ENCODE peak calls at places on chromosomes 5 and 9, in five cellular contexts. One of them, this sample, is unnamed.

GRCh38 chr9:811101-811531 is 30.4 kb upstream of the DMRT1 start:
- DNase-seq in suprapubic skin: no peak
- DNase-seq in psoas muscle: no peak
- DNase-seq in effector memory CD4-positive, alpha-beta T cell: no peak
- DNase-seq in spleen: no peak
- DNase-seq in this sample: peak; percentile 49

GRCh38 chr9:16267336-16268036 is 603.0 kb downstream of the BNC2 start:
- DNase-seq in suprapubic skin: no peak
- DNase-seq in psoas muscle: no peak
- DNase-seq in effector memory CD4-positive, alpha-beta T cell: no peak
- DNase-seq in spleen: no peak
- DNase-seq in this sample: no peak

GRCh38 chr9:30758726-30759446 is 1625.6 kb upstream of the ACO1 start:
- DNase-seq in suprapubic skin: no peak
- DNase-seq in psoas muscle: no peak
- DNase-seq in effector memory CD4-positive, alpha-beta T cell: no peak
- DNase-seq in spleen: peak; percentile 46
- DNase-seq in this sample: no peak

GRCh38 chr9:2465921-2466460 is 155.6 kb upstream of the VLDLR start:
- DNase-seq in suprapubic skin: no peak
- DNase-seq in psoas muscle: no peak
- DNase-seq in effector memory CD4-positive, alpha-beta T cell: no peak
- DNase-seq in spleen: no peak
- DNase-seq in this sample: no peak

GRCh38 chr9:84338792-84339191 is 1.8 kb downstream of the SLC28A3 start:
- DNase-seq in suprapubic skin: no peak
- DNase-seq in psoas muscle: no peak
- DNase-seq in effector memory CD4-positive, alpha-beta T cell: no peak
- DNase-seq in spleen: no peak
- DNase-seq in this sample: no peak

GRCh38 chr5:168694289-168694688 is 115.1 kb upstream of the PANK3 start:
- DNase-seq in suprapubic skin: no peak
- DNase-seq in psoas muscle: no peak
- DNase-seq in effector memory CD4-positive, alpha-beta T cell: no peak
- DNase-seq in spleen: no peak
- DNase-seq in this sample: no peak

GRCh38 chr9:37215456-37216229 is 95.3 kb downstream of the ZCCHC7 start:
- DNase-seq in suprapubic skin: no peak
- DNase-seq in psoas muscle: no peak
- DNase-seq in effector memory CD4-positive, alpha-beta T cell: no peak
- DNase-seq in spleen: no peak
- DNase-seq in this sample: no peak

GRCh38 chr9:99296375-99296951 is 74.4 kb downstream of the SEC61B start:
- DNase-seq in suprapubic skin: no peak
- DNase-seq in psoas muscle: peak; percentile 27
- DNase-seq in effector memory CD4-positive, alpha-beta T cell: no peak
- DNase-seq in spleen: peak; percentile 85
- DNase-seq in this sample: peak; percentile 40

GRCh38 chr9:132776268-132776667 is 101.8 kb downstream of the AK8 start:
- DNase-seq in suprapubic skin: peak; percentile 72
- DNase-seq in psoas muscle: no peak
- DNase-seq in effector memory CD4-positive, alpha-beta T cell: no peak
- DNase-seq in spleen: no peak
- DNase-seq in this sample: no peak

GRCh38 chr9:70531286-70531685 is 116.8 kb upstream of the KLF9 start:
- DNase-seq in suprapubic skin: no peak
- DNase-seq in psoas muscle: no peak
- DNase-seq in effector memory CD4-positive, alpha-beta T cell: no peak
- DNase-seq in spleen: no peak
- DNase-seq in this sample: no peak

GRCh38 chr5:96569770-96570169 is 92.4 kb upstream of the CAST start:
- DNase-seq in suprapubic skin: no peak
- DNase-seq in psoas muscle: no peak
- DNase-seq in effector memory CD4-positive, alpha-beta T cell: no peak
- DNase-seq in spleen: no peak
- DNase-seq in this sample: no peak

GRCh38 chr5:10562202-10563131 is 1.4 kb upstream of the ANKRD33B start:
- DNase-seq in suprapubic skin: no peak
- DNase-seq in psoas muscle: no peak
- DNase-seq in effector memory CD4-positive, alpha-beta T cell: no peak
- DNase-seq in spleen: peak; percentile 88
- DNase-seq in this sample: no peak

GRCh38 chr9:35666547-35666946 is 1.6 kb upstream of the ARHGEF39 start:
- DNase-seq in suprapubic skin: no peak
- DNase-seq in psoas muscle: no peak
- DNase-seq in effector memory CD4-positive, alpha-beta T cell: no peak
- DNase-seq in spleen: no peak
- DNase-seq in this sample: no peak

GRCh38 chr5:171413153-171413910 is 6.1 kb upstream of the FGF18 start:
- DNase-seq in suprapubic skin: no peak
- DNase-seq in psoas muscle: no peak
- DNase-seq in effector memory CD4-positive, alpha-beta T cell: no peak
- DNase-seq in spleen: no peak
- DNase-seq in this sample: no peak
- H3K36me3 ChIP-seq in suprapubic skin: peaks cover 46% of the 10 kb centered on the region
- H3K36me3 ChIP-seq in psoas muscle: peaks cover 55% of the 10 kb centered on the region
- H3K36me3 ChIP-seq in effector memory CD4-positive, alpha-beta T cell: peaks cover 36% of the 10 kb centered on the region
- H3K36me3 ChIP-seq in spleen: peaks cover 37% of the 10 kb centered on the region
- H3K36me3 ChIP-seq in this sample: peaks cover 50% of the 10 kb centered on the region

GRCh38 chr5:154791535-154791934 is 36.4 kb downstream of the LARP1 start:
- DNase-seq in suprapubic skin: no peak
- DNase-seq in psoas muscle: no peak
- DNase-seq in effector memory CD4-positive, alpha-beta T cell: no peak
- DNase-seq in spleen: no peak
- DNase-seq in this sample: no peak

GRCh38 chr5:154797762-154798161 is 42.6 kb downstream of the LARP1 start:
- DNase-seq in suprapubic skin: no peak
- DNase-seq in psoas muscle: no peak
- DNase-seq in effector memory CD4-positive, alpha-beta T cell: no peak
- DNase-seq in spleen: no peak
- DNase-seq in this sample: no peak

GRCh38 chr5:154795235-154795596 is 40.0 kb downstream of the LARP1 start:
- DNase-seq in suprapubic skin: no peak
- DNase-seq in psoas muscle: no peak
- DNase-seq in effector memory CD4-positive, alpha-beta T cell: no peak
- DNase-seq in spleen: no peak
- DNase-seq in this sample: no peak

GRCh38 chr5:154793599-154794524 is 38.7 kb downstream of the LARP1 start:
- DNase-seq in suprapubic skin: no peak
- DNase-seq in psoas muscle: no peak
- DNase-seq in effector memory CD4-positive, alpha-beta T cell: no peak
- DNase-seq in spleen: peak; percentile 63
- DNase-seq in this sample: no peak

GRCh38 chr5:154794525-154795234 is 39.5 kb downstream of the LARP1 start:
- DNase-seq in suprapubic skin: no peak
- DNase-seq in psoas muscle: no peak
- DNase-seq in effector memory CD4-positive, alpha-beta T cell: no peak
- DNase-seq in spleen: no peak
- DNase-seq in this sample: no peak
- H3K36me3 ChIP-seq in suprapubic skin: peaks cover 77% of the 10 kb centered on the region
- H3K36me3 ChIP-seq in psoas muscle: peaks cover 92% of the 10 kb centered on the region
- H3K36me3 ChIP-seq in effector memory CD4-positive, alpha-beta T cell: peaks cover 75% of the 10 kb centered on the region
- H3K36me3 ChIP-seq in spleen: peaks cover 59% of the 10 kb centered on the region
- H3K36me3 ChIP-seq in this sample: peaks cover 81% of the 10 kb centered on the region

GRCh38 chr9:131193051-131193450 is 67.7 kb downstream of the NUP214 start:
- DNase-seq in suprapubic skin: no peak
- DNase-seq in psoas muscle: no peak
- DNase-seq in effector memory CD4-positive, alpha-beta T cell: no peak
- DNase-seq in spleen: no peak
- DNase-seq in this sample: no peak
- H3K36me3 ChIP-seq in suprapubic skin: peaks cover 69% of the 10 kb centered on the region
- H3K36me3 ChIP-seq in psoas muscle: peaks cover 94% of the 10 kb centered on the region
- H3K36me3 ChIP-seq in effector memory CD4-positive, alpha-beta T cell: peaks cover 60% of the 10 kb centered on the region
- H3K36me3 ChIP-seq in spleen: peaks cover 59% of the 10 kb centered on the region
- H3K36me3 ChIP-seq in this sample: peaks cover 95% of the 10 kb centered on the region

DNA sequence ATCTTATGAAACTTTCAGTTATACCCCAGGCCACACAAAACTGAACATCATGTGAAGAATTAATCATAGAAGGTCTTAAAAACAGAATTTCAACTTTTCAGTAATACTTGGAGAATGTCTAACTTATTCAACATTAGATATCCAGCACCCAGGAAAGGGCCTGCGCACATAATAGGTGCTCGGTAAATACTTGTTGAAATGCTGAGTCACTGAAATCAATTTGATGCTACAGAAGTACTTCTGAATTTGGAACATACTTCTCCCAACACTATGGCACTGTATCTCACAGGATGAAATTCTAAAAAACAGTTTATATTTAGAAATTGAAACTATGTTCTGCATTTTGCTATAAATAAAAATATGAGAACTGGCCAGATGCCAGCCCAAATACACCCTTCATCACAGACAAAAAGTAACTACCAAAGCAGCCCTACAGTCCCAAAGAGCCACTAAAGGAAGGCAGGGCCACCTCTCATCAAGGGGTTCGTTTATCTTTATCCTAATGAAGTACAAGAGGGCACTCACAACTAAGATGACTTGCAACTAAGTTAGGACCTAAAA is 26.5 kb downstream of the MRPS27 start:
- DNase-seq in suprapubic skin: no peak
- DNase-seq in psoas muscle: no peak
- DNase-seq in effector memory CD4-positive, alpha-beta T cell: no peak
- DNase-seq in spleen: no peak
- DNase-seq in this sample: no peak
- H3K36me3 ChIP-seq in suprapubic skin: peaks cover 7% of the 10 kb centered on the region
- H3K36me3 ChIP-seq in psoas muscle: peaks cover 38% of the 10 kb centered on the region
- H3K36me3 ChIP-seq in effector memory CD4-positive, alpha-beta T cell: peaks cover 7% of the 10 kb centered on the region
- H3K36me3 ChIP-seq in spleen: no peaks in the 10 kb centered on the region
- H3K36me3 ChIP-seq in this sample: peaks cover 23% of the 10 kb centered on the region

DNA sequence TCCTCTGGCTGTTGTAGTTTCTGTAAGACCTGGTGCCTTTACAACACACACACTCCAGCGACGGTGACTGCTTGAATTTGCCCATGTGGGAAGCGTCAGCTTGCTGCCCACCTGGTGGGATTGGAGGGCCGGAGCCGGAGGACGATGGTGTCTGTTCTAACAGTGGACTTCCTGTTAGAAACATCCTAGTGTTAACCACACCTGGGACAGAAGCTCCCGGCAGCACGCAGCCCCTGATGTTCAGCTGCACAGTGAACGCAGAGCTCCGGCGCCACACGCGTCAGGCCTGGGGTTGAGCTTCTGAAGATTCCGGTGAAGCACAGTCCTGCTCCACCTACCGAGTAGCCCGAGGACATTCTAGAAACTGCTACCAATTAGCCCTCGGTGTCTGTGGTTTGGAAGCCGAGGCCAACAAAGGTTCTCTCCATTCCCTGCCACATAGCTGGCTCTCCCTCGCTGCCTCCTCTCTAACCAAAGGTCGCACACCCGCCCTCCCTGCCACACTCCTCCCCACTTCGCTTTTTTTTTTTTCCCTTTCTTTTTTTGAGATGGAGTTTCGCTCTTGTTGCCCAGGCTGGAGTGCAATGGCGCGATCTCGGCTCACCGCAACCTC is 14.4 kb downstream of the PMPCA start:
- DNase-seq in suprapubic skin: peak; percentile 52
- DNase-seq in psoas muscle: no peak
- DNase-seq in effector memory CD4-positive, alpha-beta T cell: no peak
- DNase-seq in spleen: no peak
- DNase-seq in this sample: no peak
- H3K36me3 ChIP-seq in suprapubic skin: peaks cover 69% of the 10 kb centered on the region
- H3K36me3 ChIP-seq in psoas muscle: peaks cover 90% of the 10 kb centered on the region
- H3K36me3 ChIP-seq in effector memory CD4-positive, alpha-beta T cell: peaks cover 53% of the 10 kb centered on the region
- H3K36me3 ChIP-seq in spleen: peaks cover 51% of the 10 kb centered on the region
- H3K36me3 ChIP-seq in this sample: peaks cover 75% of the 10 kb centered on the region

DNA sequence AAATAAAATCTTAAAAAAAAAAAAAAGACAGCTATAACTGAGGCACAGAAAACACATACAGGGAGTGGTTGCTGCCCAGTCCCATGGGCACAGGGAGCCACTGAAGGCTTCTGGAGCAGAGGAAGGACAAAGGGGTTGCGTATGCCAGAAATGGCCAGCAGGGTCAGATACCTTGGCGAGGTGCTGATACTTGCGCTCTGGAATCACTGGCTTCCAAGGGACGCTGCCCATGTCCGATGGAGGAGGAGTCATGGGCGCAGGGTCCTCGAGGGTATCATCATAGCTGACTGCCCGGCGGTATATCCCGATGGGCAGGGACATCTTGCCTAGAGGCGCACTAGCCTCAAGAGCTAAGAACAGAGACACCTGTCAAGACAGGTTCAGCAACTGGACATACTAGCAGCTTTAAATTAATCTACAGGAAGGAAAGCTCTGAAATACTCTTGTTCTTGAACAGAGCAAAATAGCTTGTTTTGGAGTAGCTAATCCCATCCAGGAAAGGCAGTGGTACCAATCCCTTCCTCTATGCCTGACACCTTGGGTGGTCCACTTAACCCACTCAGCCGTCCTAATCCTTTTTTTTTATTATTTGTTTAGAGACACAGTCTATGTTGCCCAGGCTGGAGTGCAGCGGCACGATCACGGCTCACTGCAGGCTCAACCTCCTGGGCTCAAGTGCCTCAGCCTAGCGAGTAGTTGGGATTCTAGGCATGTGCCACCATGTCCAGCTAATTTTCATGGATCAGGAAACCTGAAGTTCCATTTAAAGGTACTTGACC is 6.0 kb downstream of the KIAA1191 start:
- DNase-seq in suprapubic skin: no peak
- DNase-seq in psoas muscle: no peak
- DNase-seq in effector memory CD4-positive, alpha-beta T cell: no peak
- DNase-seq in spleen: no peak
- DNase-seq in this sample: no peak
- H3K36me3 ChIP-seq in suprapubic skin: peaks cover 65% of the 10 kb centered on the region
- H3K36me3 ChIP-seq in psoas muscle: peaks cover 91% of the 10 kb centered on the region
- H3K36me3 ChIP-seq in effector memory CD4-positive, alpha-beta T cell: peaks cover 56% of the 10 kb centered on the region
- H3K36me3 ChIP-seq in spleen: peaks cover 46% of the 10 kb centered on the region
- H3K36me3 ChIP-seq in this sample: peaks cover 86% of the 10 kb centered on the region

GRCh38 chr5:914612-915011 is 21.9 kb downstream of the TRIP13 start:
- DNase-seq in suprapubic skin: peak; percentile 50
- DNase-seq in psoas muscle: no peak
- DNase-seq in effector memory CD4-positive, alpha-beta T cell: no peak
- DNase-seq in spleen: no peak
- DNase-seq in this sample: no peak
- H3K36me3 ChIP-seq in suprapubic skin: no peaks in the 10 kb centered on the region
- H3K36me3 ChIP-seq in psoas muscle: no peaks in the 10 kb centered on the region
- H3K36me3 ChIP-seq in effector memory CD4-positive, alpha-beta T cell: no peaks in the 10 kb centered on the region
- H3K36me3 ChIP-seq in spleen: no peaks in the 10 kb centered on the region
- H3K36me3 ChIP-seq in this sample: no peaks in the 10 kb centered on the region